ENCODE peak calls at places on chromosome 22, in five cellular contexts. P is ELF-1; M is stimulated activated CD8-positive, alpha-beta memory T cell treated with anti-CD3 and anti-CD28 coated beads, Interleukin-4, amount 100 ng/mL, for 24 hours; J is LNCaP clone FGC; A is Kasumi-1. S is an unnamed sample.

GRCh38 chr22:31662668-31663037 is 638 bp upstream of the PISD start:
- DNase-seq in P (no peak), M (no peak), J (no peak), A (no peak), S (no peak)

GRCh38 chr22:31846161-31847115 is 92.6 kb downstream of the DEPDC5 start:
- DNase-seq in P (peak; percentile 7), M (no peak), J (no peak), A (peak; percentile 7), S (peak; percentile 77)

GRCh38 chr22:36385491-36386350 is 2.0 kb downstream of the MYH9 start:
- DNase-seq in P (peak; percentile 87), M (no peak), J (no peak), A (no peak), S (peak; percentile 67)

GRCh38 chr22:30457964-30458363 is 13.9 kb downstream of the SEC14L3 start:
- DNase-seq in P (no peak), M (no peak), J (no peak), A (no peak), S (no peak)

GRCh38 chr22:32926600-32926999 is 125.1 kb downstream of the TIMP3 start:
- DNase-seq in P (no peak), M (no peak), J (no peak), A (peak; percentile 59), S (peak; percentile 71)

GRCh38 chr22:21026783-21027692 is 5.3 kb downstream of the SLC7A4 start:
- DNase-seq in P (no peak), M (no peak), J (peak; percentile 10), A (no peak), S (no peak)

GRCh38 chr22:40224702-40225101 is 47.0 kb downstream of the TNRC6B start:
- DNase-seq in P (no peak), M (no peak), J (no peak), A (no peak), S (no peak)

GRCh38 chr22:36334838-36335603 is 52.7 kb downstream of the MYH9 start:
- DNase-seq in P (peak; percentile 50), M (no peak), J (no peak), A (peak; percentile 81), S (no peak)

GRCh38 chr22:27687984-27688545 is 113.5 kb downstream of the MN1 start:
- DNase-seq in P (no peak), M (no peak), J (no peak), A (no peak), S (no peak)

GRCh38 chr22:31585161-31585859 is 76.7 kb downstream of the PISD start:
- DNase-seq in P (no peak), M (no peak), J (no peak), A (no peak), S (no peak)

GRCh38 chr22:27345681-27346080 is 455.9 kb downstream of the MN1 start:
- DNase-seq in P (no peak), M (no peak), J (no peak), A (no peak), S (no peak)

GRCh38 chr22:24540470-24540869 is 14.5 kb downstream of the GUCD1 start:
- DNase-seq in P (no peak), M (no peak), J (no peak), A (no peak), S (no peak)

GRCh38 chr22:47798229-47798628 is 1035.8 kb downstream of the TBC1D22A start:
- DNase-seq in P (no peak), M (no peak), J (no peak), A (no peak), S (no peak)

GRCh38 chr22:36238348-36239149 is 778 bp downstream of the APOL2 start:
- DNase-seq in P (no peak), M (no peak), J (no peak), A (no peak), S (no peak)

GRCh38 chr22:45905326-45905923 is 71.5 kb downstream of the WNT7B start:
- DNase-seq in P (peak; percentile 33), M (no peak), J (no peak), A (no peak), S (no peak)

GRCh38 chr22:36316419-36316818 is 63.5 kb downstream of the APOL1 start:
- DNase-seq in P (no peak), M (no peak), J (no peak), A (no peak), S (no peak)